ENCODE peak calls at places on chromosomes 16 and 17, in six cellular contexts. H is psoas muscle; W is heart left ventricle; Q is A549; Z is heart right ventricle; P is effector memory CD4-positive, alpha-beta T cell. M is an unnamed sample. For H3K9me3, the result is how much of the 10 kb centered on the place peaks cover.

GRCh38 chr16:78211951-78212350 is 112.5 kb downstream of the WWOX start:
- DNase-seq in H (no peak), Z (no peak), W (no peak), P (no peak), Q (peak), M (no peak)

GRCh38 chr16:46789499-46790414 is 41.2 kb downstream of the C16orf87 start:
- DNase-seq in Q (peak), H (peak), W (peak), Z (peak), P (peak), M (peak)

GRCh38 chr17:76014925-76015261 is 12.2 kb downstream of the EVPL start:
- DNase-seq in Z (no peak), P (no peak), W (no peak), H (no peak), Q (no peak), M (no peak)

GRCh38 chr16:56193951-56194726 is 2.9 kb downstream of the GNAO1 start:
- DNase-seq in P (peak), W (peak), Q (peak), H (peak), Z (peak), M (peak)

GRCh38 chr17:76384987-76385891 is 830 bp downstream of the SPHK1 start:
- DNase-seq in Z (no peak), Q (peak), H (peak), W (peak), P (peak), M (peak)

GRCh38 chr17:17487998-17488397 is 8.2 kb downstream of the RASD1 start:
- DNase-seq in Q (no peak), H (no peak), P (no peak), W (no peak), Z (no peak), M (no peak)

GRCh38 chr16:2009302-2009711 is 314 bp downstream of the ZNF598 start:
- DNase-seq in P (no peak), Z (no peak), W (no peak), Q (no peak), H (no peak), M (peak)

GRCh38 chr17:5200360-5200759 is 8.7 kb upstream of the ZNF594 start:
- DNase-seq in P (no peak), W (no peak), Q (no peak), Z (no peak), H (no peak), M (no peak)

GRCh38 chr16:69476920-69477418 is 52.5 kb downstream of the CYB5B start:
- DNase-seq in W (no peak), Q (peak), H (no peak), Z (no peak), P (no peak), M (no peak)

GRCh38 chr17:20975566-20975965 is 67.2 kb downstream of the USP22 start:
- DNase-seq in W (no peak), P (no peak), Z (no peak), H (no peak), Q (no peak), M (no peak)

GRCh38 chr17:79789943-79790804 is 6.7 kb downstream of the CBX8 start:
- DNase-seq in Q (peak), Z (peak), P (no peak), H (peak), W (peak), M (no peak)

GRCh38 chr17:17921192-17922082 is 50.8 kb downstream of the TOM1L2 start:
- DNase-seq in H (no peak), W (peak), Z (no peak), Q (peak), P (no peak), M (no peak)

GRCh38 chr16:64475627-64476351 is 646.1 kb downstream of the CDH11 start:
- DNase-seq in P (no peak), H (no peak), W (no peak), Z (no peak), Q (no peak), M (no peak)

GRCh38 chr17:19531780-19532501 is 1.7 kb upstream of the SLC47A1 start:
- DNase-seq in H (no peak), Z (no peak), P (no peak), W (no peak), Q (no peak), M (no peak)

GRCh38 chr16:27238591-27238990 is 30.0 kb downstream of the NSMCE1 start:
- DNase-seq in H (no peak), Q (no peak), Z (no peak), P (no peak), W (no peak), M (no peak)

GRCh38 chr17:78748730-78749317 is 33.2 kb downstream of the CYTH1 start:
- DNase-seq in Q (no peak), P (peak), W (peak), Z (peak), H (peak), M (peak)

GRCh38 chr16:30621765-30622164 is 11.6 kb upstream of the ZNF689 start:
- DNase-seq in W (no peak), Z (no peak), H (no peak), Q (no peak), P (no peak), M (no peak)

GRCh38 chr17:75941442-75941819 is 589 bp upstream of the FBF1 start:
- DNase-seq in P (no peak), W (no peak), Z (no peak), H (no peak), Q (no peak), M (no peak)

GRCh38 chr17:75812096-75813001 is 27.7 kb downstream of the UNK start:
- DNase-seq in Q (no peak), Z (no peak), P (no peak), H (no peak), W (no peak), M (no peak)

GRCh38 chr17:7021993-7022778 is 664 bp upstream of the BCL6B start:
- DNase-seq in H (peak), P (peak), W (peak), Z (peak), Q (peak), M (peak)

GRCh38 chr16:56701534-56701933 is 19.3 kb downstream of the MT1X start:
- DNase-seq in Z (no peak), H (no peak), Q (no peak), P (no peak), W (no peak), M (no peak)

GRCh38 chr17:80445152-80446110 is 30.5 kb downstream of the ENDOV start:
- DNase-seq in P (no peak), W (no peak), H (no peak), Z (peak), Q (no peak), M (no peak)

GRCh38 chr17:76935331-76935730 is 67.1 kb downstream of the MGAT5B start:
- DNase-seq in W (no peak), H (no peak), Z (no peak), Q (no peak), P (no peak), M (no peak)

GRCh38 chr16:66427036-66427446 is at the start of gene BEAN1:
- DNase-seq in P (no peak), Z (peak), H (no peak), W (no peak), Q (no peak), M (peak)

GRCh38 chr17:4565209-4566141 is 5.1 kb upstream of the GGT6 start:
- DNase-seq in Z (no peak), W (peak), Q (peak), H (peak), P (peak), M (peak)

GRCh38 chr16:24504467-24505345 is 34.7 kb upstream of the RBBP6 start:
- DNase-seq in W (peak), Z (peak), Q (peak), H (no peak), P (peak), M (no peak)

GRCh38 chr17:50905460-50905803 is 39.3 kb upstream of the TOB1 start:
- DNase-seq in Q (no peak), P (no peak), H (no peak), W (no peak), Z (no peak), M (no peak)

GRCh38 chr16:89507219-89507833 is 877 bp upstream of the SPG7 start:
- DNase-seq in Q (no peak), P (no peak), W (peak), Z (no peak), H (no peak), M (no peak)

GRCh38 chr16:84893849-84894599 is 74.2 kb downstream of the CRISPLD2 start:
- DNase-seq in Z (no peak), H (no peak), P (no peak), W (no peak), Q (no peak), M (no peak)

GRCh38 chr16:26413780-26414179 is 652.9 kb upstream of the C16orf82 start:
- DNase-seq in Q (no peak), W (no peak), H (no peak), P (no peak), Z (no peak), M (no peak)

GRCh38 chr17:37607637-37608368 is 1.4 kb downstream of the SYNRG start:
- DNase-seq in Z (no peak), Q (no peak), P (no peak), H (no peak), W (no peak), M (no peak)

GRCh38 chr16:4501071-4501478 is 24.9 kb downstream of the HMOX2 start:
- DNase-seq in W (no peak), Z (no peak), P (no peak), Q (no peak), H (no peak), M (no peak)

GRCh38 chr16:23901178-23902131 is 65.7 kb downstream of the PRKCB start:
- DNase-seq in Z (no peak), Q (no peak), H (no peak), W (no peak), P (no peak), M (no peak)

GRCh38 chr17:78925234-78925633 is at the start of gene TIMP2:
- DNase-seq in W (peak), Z (peak), H (peak), P (peak), Q (peak), M (peak)

GRCh38 chr17:2749058-2749783 is at the start of gene CCDC92B:
- DNase-seq in W (no peak), Z (no peak), P (no peak), H (no peak), Q (no peak), M (no peak)

GRCh38 chr16:74868501-74868900 is 93.9 kb upstream of the FA2H start:
- DNase-seq in W (no peak), Z (no peak), H (no peak), Q (no peak), P (no peak), M (no peak)

GRCh38 chr16:35626051-35626450 is 2166.6 kb downstream of the TP53TG3F start:
- DNase-seq in W (no peak), P (no peak), H (no peak), Z (no peak), Q (no peak), M (no peak)
- H3K9me3 ChIP-seq in W (under half), P (under half), H (under half), Z (half or more), Q (under half), M (under half)

GRCh38 chr17:58788199-58788598 is 32.5 kb downstream of the PPM1E start:
- DNase-seq in P (no peak), H (no peak), Q (no peak), Z (no peak), W (no peak), M (no peak)

GRCh38 chr17:58785097-58785496 is 29.4 kb downstream of the PPM1E start:
- DNase-seq in H (no peak), Z (no peak), W (no peak), Q (no peak), P (no peak), M (no peak)

GRCh38 chr17:58789831-58790230 is 34.2 kb downstream of the PPM1E start:
- DNase-seq in P (no peak), Z (no peak), W (no peak), Q (no peak), H (no peak), M (no peak)

GRCh38 chr17:58789160-58789559 is 33.5 kb downstream of the PPM1E start:
- DNase-seq in Q (no peak), H (no peak), Z (no peak), P (no peak), W (no peak), M (no peak)

DNA sequence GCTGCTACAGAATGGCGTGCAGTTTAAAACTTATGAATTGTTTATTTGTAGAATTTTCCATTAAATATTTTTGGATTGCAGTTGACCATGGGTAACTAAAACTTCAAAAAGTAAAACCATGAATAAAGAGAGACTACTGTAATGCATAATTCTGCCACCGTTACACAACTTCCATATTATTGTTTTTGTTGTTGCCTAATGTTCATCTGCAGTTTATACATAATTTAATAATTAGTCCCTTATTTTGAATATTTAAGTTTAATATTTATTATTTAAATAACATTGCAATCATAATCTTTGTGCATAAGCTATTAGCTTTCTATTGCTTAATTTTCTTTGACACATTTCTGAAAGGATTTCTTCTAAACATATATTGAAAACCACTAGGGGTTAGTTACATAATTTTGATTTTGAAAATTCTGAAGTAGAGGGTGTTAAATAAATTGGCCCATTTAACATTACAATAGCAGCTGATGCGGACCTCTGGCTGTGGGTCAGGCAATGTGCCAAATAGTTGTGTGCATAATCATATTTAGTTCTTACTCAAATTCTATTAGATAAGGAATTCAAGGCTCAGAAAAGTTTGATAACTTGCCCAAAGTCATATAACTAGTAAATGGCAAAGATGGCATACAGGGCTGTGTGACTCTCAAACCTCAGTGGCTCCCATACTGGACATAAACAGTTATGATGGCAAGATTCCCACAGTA is 31.1 kb downstream of the PPM1E start:
- DNase-seq in Z (no peak), H (no peak), Q (peak), W (no peak), P (no peak), M (no peak)
- H3K27ac ChIP-seq in Z (no peak), H (no peak), Q (peak), W (no peak), P (no peak), M (no peak)

DNA sequence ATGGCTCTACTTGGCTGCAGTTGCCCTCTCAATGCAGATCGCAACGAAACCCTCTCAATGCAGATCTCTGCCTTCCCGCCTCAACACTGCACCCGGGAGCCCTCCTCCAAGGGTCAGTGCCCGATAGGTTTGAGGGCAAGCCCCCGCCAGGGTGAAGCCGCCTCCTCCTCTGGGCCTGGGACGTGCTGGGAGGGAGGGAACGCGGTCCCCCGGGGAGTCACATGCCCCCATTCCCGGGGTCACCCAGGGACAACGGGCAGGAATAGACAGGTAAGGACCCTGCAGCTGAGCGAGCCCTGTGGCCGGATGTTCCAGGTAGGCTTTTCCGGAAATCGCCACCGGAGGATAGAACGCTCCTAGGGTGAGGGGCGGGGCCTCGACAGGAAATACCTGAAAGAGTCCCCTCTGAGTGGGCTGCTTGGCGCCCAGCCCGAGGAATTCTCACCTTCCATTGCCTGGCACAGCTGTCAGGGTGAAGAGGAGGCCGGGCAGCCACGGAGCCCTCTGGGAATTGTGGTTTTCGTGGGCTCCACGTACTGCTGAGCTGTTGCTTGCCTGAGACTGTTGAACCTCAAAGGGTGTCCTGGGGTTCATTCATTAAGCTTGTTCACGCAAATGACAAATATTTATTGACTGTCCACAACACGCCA is 12.8 kb downstream of the ZNF174 start:
- DNase-seq in W (no peak), Z (no peak), H (no peak), Q (no peak), P (no peak), M (no peak)
- H3K9me3 ChIP-seq in W (under half), Z (half or more), H (half or more), Q (half or more), P (under half), M (half or more)

DNA sequence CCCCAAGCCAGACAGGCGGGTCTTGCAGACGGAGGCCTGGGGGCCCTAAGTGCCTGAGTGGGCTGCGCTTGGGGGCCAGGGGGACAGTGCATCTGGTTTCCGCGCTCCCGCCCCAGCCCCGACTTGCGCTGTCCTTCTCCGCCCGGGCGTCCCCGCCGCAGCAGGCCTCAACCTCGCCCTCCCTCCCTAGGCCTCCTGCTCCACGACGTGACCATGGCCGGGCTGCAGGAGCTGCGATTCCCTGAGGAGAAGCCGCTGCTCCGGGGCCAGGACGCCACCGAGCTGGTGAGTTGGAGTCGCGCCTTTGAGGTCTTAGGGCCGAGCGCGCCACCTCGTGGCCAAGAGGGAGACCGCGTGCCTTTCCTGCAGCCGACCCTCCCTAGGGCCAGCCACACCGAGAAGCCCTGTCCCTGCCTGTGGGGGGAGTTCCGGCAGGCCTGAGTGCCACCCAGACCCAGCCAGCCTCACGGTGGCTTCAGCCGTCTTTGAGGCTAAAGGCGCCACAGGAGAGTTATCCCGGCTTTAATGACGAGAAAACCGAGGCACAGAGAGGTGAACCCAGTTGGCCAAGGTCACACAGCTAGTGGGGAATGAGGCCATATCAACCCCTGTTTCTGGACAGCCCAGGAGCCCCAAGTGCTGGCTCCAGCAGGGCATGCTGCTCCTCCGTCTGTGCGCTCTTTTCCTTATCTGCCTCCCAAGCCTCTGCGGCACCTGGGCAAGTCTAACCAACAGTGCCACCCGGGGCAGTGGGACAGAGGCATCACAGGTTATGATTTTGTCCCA is 12.2 kb upstream of the NDRG4 start:
- DNase-seq in Z (peak), P (peak), H (peak), W (peak), Q (peak), M (peak)
- H3K27ac ChIP-seq in Z (peak), P (no peak), H (no peak), W (peak), Q (no peak), M (peak)

GRCh38 chr17:82740906-82741759 is 5.7 kb downstream of the FN3K start:
- DNase-seq in H (no peak), Q (peak), W (no peak), Z (no peak), P (no peak), M (no peak)
- H3K9me3 ChIP-seq in H (under half), Q (under half), W (under half), Z (under half), P (under half), M (under half)

GRCh38 chr16:50276128-50276444 is 9.7 kb downstream of the ADCY7 start:
- DNase-seq in W (peak), Z (no peak), H (no peak), Q (no peak), P (no peak), M (no peak)
- H3K27ac ChIP-seq in W (no peak), Z (peak), H (no peak), Q (no peak), P (peak), M (peak)

DNA sequence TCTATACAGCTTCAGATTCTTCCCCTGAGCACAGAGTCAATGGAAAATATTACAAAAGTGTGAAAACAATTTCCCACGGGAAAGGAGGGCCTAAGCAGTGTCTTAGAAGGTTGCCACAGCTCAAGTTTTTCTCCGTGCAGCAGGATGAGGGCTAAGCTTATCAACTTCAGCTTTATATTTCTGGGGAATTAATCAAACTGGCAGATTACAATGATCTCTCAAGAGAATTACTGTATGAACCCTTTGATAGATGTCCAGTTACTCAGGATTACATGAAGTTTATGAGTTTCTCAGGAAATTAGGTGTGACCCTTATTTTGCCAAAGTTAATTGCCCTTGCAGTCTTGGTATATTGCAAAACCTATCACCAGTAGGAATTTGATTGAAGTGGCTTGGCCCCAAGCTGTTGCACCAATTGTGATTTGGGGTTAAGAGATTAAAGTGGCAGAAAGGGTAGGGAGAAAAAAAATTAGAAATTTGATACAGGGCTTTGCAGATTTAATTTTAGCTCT is 298.4 kb downstream of the MAP2K6 start:
- DNase-seq in H (no peak), Q (peak), W (no peak), Z (no peak), P (no peak), M (no peak)
- H3K9me3 ChIP-seq in H (under half), Q (under half), W (under half), Z (under half), P (under half), M (under half)

M was measured in left ventricle myocardium inferior.